ENCODE peak calls at places on chromosomes 6 and 20, in nine cellular contexts. T is activated effector memory CD4-positive, alpha-beta T cell treated with anti-CD3 and anti-CD28 coated beads, Interleukin-2, amount 50 U/mL, for 16 hours; S is choroid plexus epithelial cell; A is nephron progenitor cell; D is activated naive CD8-positive, alpha-beta T cell treated with anti-CD3 and anti-CD28 coated beads, Interleukin-2, amount 50 U/mL, for 16 hours; O is astrocyte of the spinal cord; Y is CD4-positive, alpha-beta memory T cell; Z is progenitor cell of endocrine pancreas; H is NCI-H1694 treated with DMSO at 0.1 percent for 48 hours. B is an unnamed sample.

GRCh38 chr6:44269921-44270525 is at the start of gene TMEM151B:
- DNase-seq in T (no peak), H (no peak), Y (no peak), A (peak; percentile 49), D (no peak), Z (no peak), S (no peak), O (no peak), B (peak; percentile 89)

GRCh38 chr20:8079976-8080375 is 52.1 kb upstream of the PLCB1 start:
- DNase-seq in H (no peak), D (no peak), A (no peak), Y (no peak), O (no peak), T (no peak), Z (no peak), S (no peak), B (no peak)

GRCh38 chr6:158413814-158414563 is 101.7 kb downstream of the TULP4 start:
- DNase-seq in T (no peak), A (no peak), Z (no peak), H (no peak), D (no peak), S (no peak), Y (no peak), O (no peak), B (no peak)

GRCh38 chr6:3227363-3228045 is at the start of gene TUBB2B:
- DNase-seq in T (no peak), H (peak; percentile 77), S (no peak), Y (no peak), D (no peak), O (peak; percentile 59), Z (peak; percentile 86), A (peak; percentile 90), B (no peak)

GRCh38 chr6:22263748-22264147 is 33.1 kb downstream of the PRL start:
- DNase-seq in O (no peak), H (no peak), D (no peak), Y (no peak), T (no peak), S (no peak), Z (no peak), A (no peak), B (no peak)

GRCh38 chr20:61047515-61047914 is 204.5 kb upstream of the CDH4 start:
- DNase-seq in H (no peak), T (no peak), Y (no peak), Z (no peak), O (no peak), S (no peak), D (no peak), A (no peak), B (no peak)

GRCh38 chr6:127342296-127342945 is 988 bp downstream of the ECHDC1 start:
- DNase-seq in Y (no peak), S (peak; percentile 50), Z (no peak), A (peak; percentile 15), H (no peak), T (no peak), O (peak; percentile 64), D (no peak), B (no peak)

GRCh38 chr6:35573495-35574110 is 60.9 kb upstream of the TULP1 start:
- DNase-seq in A (no peak), O (no peak), S (peak; percentile 33), T (no peak), Z (no peak), H (no peak), Y (no peak), D (no peak), B (no peak)

GRCh38 chr20:3706774-3707507 is 5.5 kb downstream of the SIGLEC1 start:
- DNase-seq in A (no peak), S (no peak), T (no peak), Y (no peak), O (no peak), Z (no peak), D (no peak), H (no peak), B (no peak)

GRCh38 chr20:63348828-63349515 is 12.2 kb downstream of the CHRNA4 start:
- DNase-seq in Y (no peak), Z (no peak), H (no peak), O (no peak), A (no peak), S (no peak), D (no peak), T (no peak), B (no peak)

GRCh38 chr6:6219716-6220115 is 100.7 kb downstream of the F13A1 start:
- DNase-seq in Y (no peak), D (no peak), O (no peak), Z (no peak), T (no peak), H (no peak), S (no peak), A (no peak), B (no peak)

GRCh38 chr6:40563111-40563510 is 24.1 kb downstream of the LRFN2 start:
- DNase-seq in D (no peak), T (no peak), A (no peak), S (no peak), Z (no peak), O (no peak), Y (no peak), H (no peak), B (no peak)